ENCODE peak calls at places on chromosomes 16 and 17, in six cellular contexts. P is non-pigmented ciliary epithelial cell, E is HTR-8/SVneo, O is AG08395, M is transverse colon, W is tibial nerve. T is an unnamed sample.

GRCh38 chr17:16919663-16920627 is 52.0 kb downstream of the TNFRSF13B start:
- DNase-seq in P (no peak), E (no peak), O (no peak), M (peak), W (no peak), T (no peak)

GRCh38 chr16:26281681-26282080 is 589.9 kb downstream of the HS3ST4 start:
- DNase-seq in P (no peak), E (no peak), O (no peak), M (no peak), W (no peak), T (no peak)

GRCh38 chr16:73068546-73069401 is 20.8 kb upstream of the ZFHX3 start:
- DNase-seq in P (peak), E (peak), O (peak), M (peak), W (peak), T (peak)

GRCh38 chr17:81905993-81906392 is 4.0 kb downstream of the NPB start:
- DNase-seq in P (no peak), E (no peak), O (no peak), M (no peak), W (no peak), T (no peak)

GRCh38 chr16:15509593-15510520 is 75.5 kb downstream of the BMERB1 start:
- DNase-seq in P (no peak), E (no peak), O (peak), M (no peak), W (no peak), T (no peak)

GRCh38 chr17:27384261-27384701 is 72.0 kb upstream of the KSR1 start:
- DNase-seq in P (peak), E (peak), O (peak), M (peak), W (no peak), T (peak)

GRCh38 chr17:75147878-75148546 is 6.3 kb downstream of the JPT1 start:
- DNase-seq in P (no peak), E (no peak), O (no peak), M (peak), W (no peak), T (no peak)

GRCh38 chr17:13359774-13360173 is 242.0 kb downstream of the HS3ST3A1 start:
- DNase-seq in P (no peak), E (no peak), O (no peak), M (no peak), W (no peak), T (no peak)

GRCh38 chr17:34306466-34306865 is 12.8 kb upstream of the CCL8 start:
- DNase-seq in P (no peak), E (no peak), O (peak), M (no peak), W (no peak), T (no peak)

GRCh38 chr16:81071816-81072215 is 5.2 kb downstream of the C16orf46 start:
- DNase-seq in P (no peak), E (peak), O (no peak), M (no peak), W (no peak), T (no peak)

GRCh38 chr17:40025991-40026815 is 11.0 kb downstream of the CSF3 start:
- DNase-seq in P (no peak), E (no peak), O (no peak), M (no peak), W (no peak), T (no peak)

GRCh38 chr16:65059421-65059980 is 62.4 kb downstream of the CDH11 start:
- DNase-seq in P (no peak), E (no peak), O (no peak), M (no peak), W (no peak), T (no peak)

GRCh38 chr16:71499775-71500364 is 10.7 kb upstream of the ZNF19 start:
- DNase-seq in P (peak), E (peak), O (peak), M (peak), W (no peak), T (peak)

GRCh38 chr17:80977172-80977571 is 14.5 kb upstream of the CHMP6 start:
- DNase-seq in P (no peak), E (no peak), O (no peak), M (no peak), W (no peak), T (no peak)

GRCh38 chr16:86585821-86586611 is 7.7 kb downstream of the FOXL1 start:
- DNase-seq in P (no peak), E (no peak), O (peak), M (no peak), W (no peak), T (no peak)

GRCh38 chr16:11312718-11313492 is 31.8 kb upstream of the PRM1 start:
- DNase-seq in P (peak), E (peak), O (peak), M (peak), W (no peak), T (peak)

GRCh38 chr17:72726936-72727335 is 365.6 kb downstream of the SLC39A11 start:
- DNase-seq in P (no peak), E (no peak), O (no peak), M (peak), W (no peak), T (no peak)

GRCh38 chr16:49498241-49499017 is 124.8 kb downstream of the C16orf78 start:
- DNase-seq in P (no peak), E (no peak), O (no peak), M (no peak), W (no peak), T (no peak)

GRCh38 chr17:1147664-1148063 is 32.1 kb downstream of the ABR start:
- DNase-seq in P (no peak), E (peak), O (peak), M (peak), W (no peak), T (peak)

GRCh38 chr17:82871776-82872561 is 32.1 kb upstream of the ZNF750 start:
- DNase-seq in P (no peak), E (no peak), O (no peak), M (no peak), W (no peak), T (no peak)

T was measured in body of pancreas.